ENCODE peak calls at places on chromosomes 16 and 17, in ten cellular contexts. One of them, this sample, is unnamed.
A peak's percentile ranks its signal among the peaks of the same experiment; 100 is the strongest.

GRCh38 chr17:78939615-78940014 is 14.4 kb upstream of the TIMP2 start:
- DNase-seq in lower leg skin: no peak
- DNase-seq in naive B cell: no peak
- DNase-seq in stimulated activated CD4-positive, alpha-beta T cell treated with anti-CD3 and anti-CD28 coated beads, Interleukin-12 subunit alpha, Interleukin-12 subunit beta, amount 100 ng/mL, for 4 hours: no peak
- DNase-seq in kidney: no peak
- DNase-seq in activated CD8-positive, alpha-beta memory T cell treated with anti-CD3 and anti-CD28 coated beads for 4 hours: no peak
- DNase-seq in retina: no peak
- DNase-seq in activated naive CD4-positive, alpha-beta T cell: no peak
- DNase-seq in cardiac muscle cell: peak; percentile 29
- DNase-seq in hypothalamus: no peak
- DNase-seq in this sample: no peak

GRCh38 chr16:29899516-29900101 is at the start of gene SEZ6L2:
- DNase-seq in cardiac muscle cell: peak; percentile 97
- DNase-seq in activated naive CD4-positive, alpha-beta T cell: no peak
- DNase-seq in activated CD8-positive, alpha-beta memory T cell treated with anti-CD3 and anti-CD28 coated beads for 4 hours: peak; percentile 45
- DNase-seq in lower leg skin: no peak
- DNase-seq in hypothalamus: peak; percentile 60
- DNase-seq in kidney: peak; percentile 87
- DNase-seq in retina: peak; percentile 93
- DNase-seq in naive B cell: no peak
- DNase-seq in stimulated activated CD4-positive, alpha-beta T cell treated with anti-CD3 and anti-CD28 coated beads, Interleukin-12 subunit alpha, Interleukin-12 subunit beta, amount 100 ng/mL, for 4 hours: peak; percentile 80
- DNase-seq in this sample: no peak

GRCh38 chr17:10013360-10014112 is 108.5 kb upstream of the RCVRN start:
- DNase-seq in retina: no peak
- DNase-seq in naive B cell: peak; percentile 24
- DNase-seq in hypothalamus: no peak
- DNase-seq in activated naive CD4-positive, alpha-beta T cell: no peak
- DNase-seq in kidney: no peak
- DNase-seq in lower leg skin: no peak
- DNase-seq in cardiac muscle cell: peak; percentile 40
- DNase-seq in stimulated activated CD4-positive, alpha-beta T cell treated with anti-CD3 and anti-CD28 coated beads, Interleukin-12 subunit alpha, Interleukin-12 subunit beta, amount 100 ng/mL, for 4 hours: no peak
- DNase-seq in activated CD8-positive, alpha-beta memory T cell treated with anti-CD3 and anti-CD28 coated beads for 4 hours: no peak
- DNase-seq in this sample: no peak

GRCh38 chr16:1039762-1040161 is 32.8 kb upstream of the SSTR5 start:
- DNase-seq in activated CD8-positive, alpha-beta memory T cell treated with anti-CD3 and anti-CD28 coated beads for 4 hours: no peak
- DNase-seq in lower leg skin: no peak
- DNase-seq in hypothalamus: no peak
- DNase-seq in stimulated activated CD4-positive, alpha-beta T cell treated with anti-CD3 and anti-CD28 coated beads, Interleukin-12 subunit alpha, Interleukin-12 subunit beta, amount 100 ng/mL, for 4 hours: no peak
- DNase-seq in kidney: no peak
- DNase-seq in activated naive CD4-positive, alpha-beta T cell: no peak
- DNase-seq in cardiac muscle cell: no peak
- DNase-seq in naive B cell: no peak
- DNase-seq in retina: no peak
- DNase-seq in this sample: no peak

GRCh38 chr17:72761893-72762622 is 330.4 kb downstream of the SLC39A11 start:
- DNase-seq in kidney: no peak
- DNase-seq in retina: no peak
- DNase-seq in activated naive CD4-positive, alpha-beta T cell: no peak
- DNase-seq in lower leg skin: no peak
- DNase-seq in cardiac muscle cell: no peak
- DNase-seq in activated CD8-positive, alpha-beta memory T cell treated with anti-CD3 and anti-CD28 coated beads for 4 hours: no peak
- DNase-seq in hypothalamus: no peak
- DNase-seq in stimulated activated CD4-positive, alpha-beta T cell treated with anti-CD3 and anti-CD28 coated beads, Interleukin-12 subunit alpha, Interleukin-12 subunit beta, amount 100 ng/mL, for 4 hours: no peak
- DNase-seq in naive B cell: no peak
- DNase-seq in this sample: no peak

GRCh38 chr17:5874486-5874885 is 195.7 kb upstream of the WSCD1 start:
- DNase-seq in kidney: no peak
- DNase-seq in stimulated activated CD4-positive, alpha-beta T cell treated with anti-CD3 and anti-CD28 coated beads, Interleukin-12 subunit alpha, Interleukin-12 subunit beta, amount 100 ng/mL, for 4 hours: no peak
- DNase-seq in hypothalamus: peak; percentile 8
- DNase-seq in lower leg skin: no peak
- DNase-seq in naive B cell: no peak
- DNase-seq in cardiac muscle cell: no peak
- DNase-seq in activated CD8-positive, alpha-beta memory T cell treated with anti-CD3 and anti-CD28 coated beads for 4 hours: no peak
- DNase-seq in retina: no peak
- DNase-seq in activated naive CD4-positive, alpha-beta T cell: no peak
- DNase-seq in this sample: no peak

GRCh38 chr17:38657824-38658740 is 16.7 kb downstream of the EPOP start:
- DNase-seq in naive B cell: no peak
- DNase-seq in retina: no peak
- DNase-seq in activated naive CD4-positive, alpha-beta T cell: no peak
- DNase-seq in lower leg skin: no peak
- DNase-seq in activated CD8-positive, alpha-beta memory T cell treated with anti-CD3 and anti-CD28 coated beads for 4 hours: no peak
- DNase-seq in kidney: no peak
- DNase-seq in cardiac muscle cell: no peak
- DNase-seq in hypothalamus: no peak
- DNase-seq in stimulated activated CD4-positive, alpha-beta T cell treated with anti-CD3 and anti-CD28 coated beads, Interleukin-12 subunit alpha, Interleukin-12 subunit beta, amount 100 ng/mL, for 4 hours: no peak
- DNase-seq in this sample: no peak

GRCh38 chr16:228151-228855 is 946 bp downstream of the LUC7L start:
- DNase-seq in naive B cell: peak; percentile 2
- DNase-seq in hypothalamus: no peak
- DNase-seq in lower leg skin: no peak
- DNase-seq in kidney: no peak
- DNase-seq in stimulated activated CD4-positive, alpha-beta T cell treated with anti-CD3 and anti-CD28 coated beads, Interleukin-12 subunit alpha, Interleukin-12 subunit beta, amount 100 ng/mL, for 4 hours: no peak
- DNase-seq in cardiac muscle cell: no peak
- DNase-seq in activated CD8-positive, alpha-beta memory T cell treated with anti-CD3 and anti-CD28 coated beads for 4 hours: no peak
- DNase-seq in retina: no peak
- DNase-seq in activated naive CD4-positive, alpha-beta T cell: no peak
- DNase-seq in this sample: no peak

GRCh38 chr17:79071161-79071560 is 3.5 kb upstream of the ENGASE start:
- DNase-seq in retina: no peak
- DNase-seq in activated naive CD4-positive, alpha-beta T cell: no peak
- DNase-seq in lower leg skin: no peak
- DNase-seq in cardiac muscle cell: no peak
- DNase-seq in hypothalamus: no peak
- DNase-seq in naive B cell: no peak
- DNase-seq in activated CD8-positive, alpha-beta memory T cell treated with anti-CD3 and anti-CD28 coated beads for 4 hours: no peak
- DNase-seq in kidney: no peak
- DNase-seq in stimulated activated CD4-positive, alpha-beta T cell treated with anti-CD3 and anti-CD28 coated beads, Interleukin-12 subunit alpha, Interleukin-12 subunit beta, amount 100 ng/mL, for 4 hours: no peak
- DNase-seq in this sample: no peak